ENCODE peak calls at places on chromosomes 1 and 21, in ten cellular contexts. P, X, L, I, J, U, E, G, T and H are unnamed samples.

GRCh38 chr1:89719502-89720306 is 86.8 kb downstream of the LRRC8C start:
- DNase-seq in P (no peak), X (no peak), L (no peak), I (no peak), J (peak), U (no peak), E (no peak), G (no peak), T (no peak), H (peak)

GRCh38 chr1:66313446-66313845 is 220.5 kb upstream of the SGIP1 start:
- DNase-seq in P (no peak), X (no peak), L (no peak), I (no peak), J (peak), U (no peak), E (no peak), G (no peak), T (no peak), H (no peak)

GRCh38 chr1:59072017-59072947 is 224.6 kb upstream of the FGGY start:
- DNase-seq in P (no peak), X (no peak), L (no peak), I (no peak), J (no peak), U (no peak), E (no peak), G (no peak), T (no peak), H (no peak)

GRCh38 chr1:247857069-247857985 is at the start of gene TRIM58:
- DNase-seq in P (no peak), X (no peak), L (no peak), I (no peak), J (no peak), U (peak), E (no peak), G (peak), T (peak), H (peak)

GRCh38 chr1:205319081-205320018 is 2.2 kb downstream of the NUAK2 start:
- DNase-seq in P (no peak), X (no peak), L (no peak), I (no peak), J (peak), U (no peak), E (no peak), G (peak), T (no peak), H (peak)

GRCh38 chr1:119631433-119632102 is 16.5 kb downstream of the ZNF697 start:
- DNase-seq in P (no peak), X (no peak), L (no peak), I (peak), J (peak), U (peak), E (peak), G (peak), T (peak), H (peak)

GRCh38 chr1:183070923-183071618 is 47.9 kb downstream of the LAMC1 start:
- DNase-seq in P (peak), X (no peak), L (peak), I (peak), J (peak), U (no peak), E (peak), G (no peak), T (no peak), H (peak)

GRCh38 chr21:16216595-16216994 is 486.8 kb downstream of the USP25 start:
- DNase-seq in P (no peak), X (no peak), L (no peak), I (no peak), J (no peak), U (no peak), E (no peak), G (no peak), T (no peak), H (no peak)

GRCh38 chr1:39266269-39266668 is 61.8 kb downstream of the MACF1 start:
- DNase-seq in P (no peak), X (no peak), L (no peak), I (no peak), J (peak), U (no peak), E (peak), G (no peak), T (no peak), H (peak)